ENCODE peak calls at places on chromosome 3, in nine cellular contexts. L is epithelial cell of proximal tubule, H is choroid plexus epithelial cell, P is NB4, X is PC-3, D is psoas muscle, I is BJ, F is MCF 10A, K is AG09309. G is an unnamed sample.

GRCh38 chr3:135994708-135995335 is 29.3 kb downstream of the PPP2R3A start:
- DNase-seq in F (no peak), D (no peak), K (no peak), X (no peak), P (no peak), L (no peak), I (no peak), H (no peak), G (no peak)

GRCh38 chr3:61030469-61031035 is 220.7 kb downstream of the FHIT start:
- DNase-seq in K (no peak), L (no peak), P (no peak), F (peak), H (peak), X (peak), D (no peak), I (no peak), G (peak)

GRCh38 chr3:114231616-114232015 is 5.8 kb downstream of the ZNF80 start:
- DNase-seq in F (no peak), K (no peak), H (no peak), X (no peak), L (no peak), P (no peak), D (no peak), I (no peak), G (no peak)

GRCh38 chr3:12507871-12508281 is 23.6 kb downstream of the TSEN2 start:
- DNase-seq in X (peak), D (peak), K (no peak), H (peak), L (no peak), P (no peak), F (peak), I (no peak), G (no peak)

GRCh38 chr3:23735575-23736326 is 70.0 kb upstream of the UBE2E1 start:
- DNase-seq in K (no peak), D (no peak), F (no peak), P (no peak), I (no peak), H (peak), X (no peak), L (no peak), G (no peak)

GRCh38 chr3:62918131-62918530 is 42.9 kb upstream of the CADPS start:
- DNase-seq in X (no peak), P (no peak), K (no peak), H (no peak), L (no peak), D (no peak), I (no peak), F (no peak), G (no peak)

GRCh38 chr3:55615694-55616310 is 128.7 kb upstream of the WNT5A start:
- DNase-seq in F (no peak), P (no peak), L (no peak), I (no peak), X (no peak), H (no peak), D (no peak), K (no peak), G (no peak)

GRCh38 chr3:115040673-115041286 is 106.3 kb downstream of the ZBTB20 start:
- DNase-seq in X (peak), L (no peak), K (peak), P (peak), I (no peak), D (no peak), F (peak), H (peak), G (no peak)

GRCh38 chr3:184805351-184806038 is 6.5 kb upstream of the VPS8 start:
- DNase-seq in H (peak), P (peak), L (no peak), X (no peak), F (no peak), I (no peak), D (no peak), K (no peak), G (no peak)

GRCh38 chr3:118543823-118544222 is 490.8 kb downstream of the IGSF11 start:
- DNase-seq in L (no peak), I (no peak), F (no peak), P (no peak), H (no peak), K (no peak), D (no peak), X (no peak), G (no peak)

GRCh38 chr3:187714404-187714979 is 12.1 kb upstream of the RTP2 start:
- DNase-seq in I (no peak), L (no peak), H (peak), X (peak), K (no peak), D (no peak), P (peak), F (peak), G (peak)

GRCh38 chr3:58063424-58063823 is 55.2 kb downstream of the FLNB start:
- DNase-seq in F (peak), P (peak), D (no peak), X (peak), L (no peak), K (no peak), I (no peak), H (peak), G (no peak)

GRCh38 chr3:124699686-124700396 is 30.4 kb upstream of the UMPS start:
- DNase-seq in I (no peak), L (no peak), F (no peak), K (no peak), D (no peak), P (no peak), H (no peak), X (no peak), G (no peak)

GRCh38 chr3:184239221-184239620 is 9.5 kb downstream of the ALG3 start:
- DNase-seq in L (no peak), X (no peak), D (no peak), P (no peak), F (no peak), H (no peak), K (no peak), I (no peak), G (no peak)

GRCh38 chr3:182136008-182136910 is 424.5 kb downstream of the SOX2 start:
- DNase-seq in I (no peak), P (no peak), L (no peak), D (no peak), F (no peak), H (no peak), X (no peak), K (no peak), G (no peak)

GRCh38 chr3:70249509-70250160 is 62.8 kb downstream of the MDFIC2 start:
- DNase-seq in F (no peak), L (no peak), H (peak), D (no peak), I (no peak), P (no peak), X (peak), K (peak), G (no peak)

GRCh38 chr3:32078085-32078634 is 28.3 kb upstream of the GPD1L start:
- DNase-seq in X (no peak), F (no peak), K (no peak), D (no peak), L (no peak), P (no peak), H (no peak), I (no peak), G (no peak)

GRCh38 chr3:96416549-96417255 is 397.7 kb upstream of the EPHA6 start:
- DNase-seq in X (no peak), P (no peak), H (no peak), L (no peak), K (no peak), F (no peak), I (no peak), D (no peak), G (no peak)

GRCh38 chr3:30488070-30488756 is 118.2 kb upstream of the TGFBR2 start:
- DNase-seq in I (no peak), D (no peak), K (no peak), F (no peak), X (no peak), P (no peak), H (no peak), L (no peak), G (no peak)

GRCh38 chr3:106208979-106209378 is 340.2 kb upstream of the CBLB start:
- DNase-seq in D (no peak), X (peak), H (peak), P (no peak), L (no peak), K (no peak), F (peak), I (no peak), G (no peak)

GRCh38 chr3:70065666-70066253 is 66.2 kb downstream of the SAMMSON start:
- DNase-seq in L (no peak), D (no peak), X (peak), K (no peak), F (peak), I (no peak), H (peak), P (peak), G (no peak)

GRCh38 chr3:40414270-40414669 is 27.3 kb downstream of the ENTPD3 start:
- DNase-seq in D (no peak), P (no peak), K (no peak), F (no peak), X (no peak), I (no peak), H (no peak), L (no peak), G (no peak)

GRCh38 chr3:153856932-153857331 is 264.3 kb upstream of the ARHGEF26 start:
- DNase-seq in H (no peak), I (no peak), F (peak), L (no peak), K (no peak), X (peak), P (no peak), D (no peak), G (no peak)

GRCh38 chr3:98809561-98809960 is 46.4 kb downstream of the ST3GAL6 start:
- DNase-seq in D (no peak), I (no peak), L (no peak), X (no peak), F (no peak), H (peak), P (no peak), K (no peak), G (no peak)

GRCh38 chr3:6857510-6857909 is 3.4 kb upstream of the GRM7 start:
- DNase-seq in F (no peak), P (no peak), X (no peak), D (no peak), K (no peak), L (no peak), H (no peak), I (no peak), G (no peak)

GRCh38 chr3:27458929-27459328 is 25.3 kb downstream of the SLC4A7 start:
- DNase-seq in X (no peak), H (no peak), I (no peak), D (no peak), P (no peak), F (no peak), K (no peak), L (no peak), G (no peak)

GRCh38 chr3:18153571-18154173 is 271.5 kb downstream of the SATB1 start:
- DNase-seq in D (no peak), X (peak), I (peak), K (peak), P (peak), H (peak), L (peak), F (peak), G (peak)

GRCh38 chr3:15206662-15207576 is 873 bp downstream of the CAPN7 start:
- DNase-seq in K (no peak), X (peak), I (no peak), H (peak), D (peak), L (peak), F (peak), P (peak), G (no peak)

GRCh38 chr3:196207833-196208607 is 3.2 kb downstream of the ZDHHC19 start:
- DNase-seq in K (no peak), L (no peak), F (no peak), D (peak), I (no peak), P (no peak), H (peak), X (peak), G (no peak)

GRCh38 chr3:52333869-52334557 is 17.9 kb downstream of the DNAH1 start:
- DNase-seq in P (no peak), X (peak), F (no peak), I (no peak), H (no peak), D (no peak), L (no peak), K (no peak), G (no peak)

GRCh38 chr3:71117572-71118247 is 465.8 kb downstream of the FOXP1 start:
- DNase-seq in H (no peak), I (no peak), F (peak), L (no peak), K (no peak), X (peak), P (peak), D (no peak), G (no peak)

GRCh38 chr3:13145131-13145825 is 72.0 kb upstream of the IQSEC1 start:
- DNase-seq in F (no peak), L (no peak), K (no peak), X (peak), I (no peak), P (peak), H (no peak), D (no peak), G (no peak)

GRCh38 chr3:81255463-81255862 is 506.0 kb downstream of the GBE1 start:
- DNase-seq in L (no peak), P (no peak), X (no peak), H (no peak), K (no peak), I (no peak), F (no peak), D (no peak), G (no peak)

GRCh38 chr3:163971861-163972260 is 1106.4 kb downstream of the SI start:
- DNase-seq in L (peak), H (no peak), I (no peak), P (no peak), D (no peak), K (no peak), F (peak), X (peak), G (no peak)

DNA sequence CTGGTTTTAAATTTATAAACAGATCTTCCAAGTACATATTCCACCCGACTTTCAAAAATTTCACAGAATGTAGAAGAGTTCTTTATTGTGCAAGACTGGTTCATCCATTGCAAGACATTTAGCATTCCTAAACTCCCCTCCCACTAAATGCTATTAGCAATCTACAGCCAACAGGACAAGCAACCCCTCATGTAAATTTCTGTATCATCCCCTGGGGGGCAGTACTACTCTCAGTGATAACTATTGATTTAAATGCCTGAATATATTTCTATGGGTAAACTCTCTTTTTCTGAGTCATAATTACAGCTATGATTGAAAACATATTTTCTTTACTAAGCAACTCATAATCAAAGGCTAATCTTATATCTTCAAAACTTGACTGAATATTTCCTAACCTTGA is 10.7 kb upstream of the SLC15A2 start:
- DNase-seq in F (peak), K (no peak), X (peak), I (no peak), D (no peak), P (peak), L (no peak), H (peak), G (no peak)
- TF ChIP-seq CTCF in F (peak), K (no peak), X (peak), I (peak), D (no peak), P (peak), L (peak), H (peak), G (peak)

DNA sequence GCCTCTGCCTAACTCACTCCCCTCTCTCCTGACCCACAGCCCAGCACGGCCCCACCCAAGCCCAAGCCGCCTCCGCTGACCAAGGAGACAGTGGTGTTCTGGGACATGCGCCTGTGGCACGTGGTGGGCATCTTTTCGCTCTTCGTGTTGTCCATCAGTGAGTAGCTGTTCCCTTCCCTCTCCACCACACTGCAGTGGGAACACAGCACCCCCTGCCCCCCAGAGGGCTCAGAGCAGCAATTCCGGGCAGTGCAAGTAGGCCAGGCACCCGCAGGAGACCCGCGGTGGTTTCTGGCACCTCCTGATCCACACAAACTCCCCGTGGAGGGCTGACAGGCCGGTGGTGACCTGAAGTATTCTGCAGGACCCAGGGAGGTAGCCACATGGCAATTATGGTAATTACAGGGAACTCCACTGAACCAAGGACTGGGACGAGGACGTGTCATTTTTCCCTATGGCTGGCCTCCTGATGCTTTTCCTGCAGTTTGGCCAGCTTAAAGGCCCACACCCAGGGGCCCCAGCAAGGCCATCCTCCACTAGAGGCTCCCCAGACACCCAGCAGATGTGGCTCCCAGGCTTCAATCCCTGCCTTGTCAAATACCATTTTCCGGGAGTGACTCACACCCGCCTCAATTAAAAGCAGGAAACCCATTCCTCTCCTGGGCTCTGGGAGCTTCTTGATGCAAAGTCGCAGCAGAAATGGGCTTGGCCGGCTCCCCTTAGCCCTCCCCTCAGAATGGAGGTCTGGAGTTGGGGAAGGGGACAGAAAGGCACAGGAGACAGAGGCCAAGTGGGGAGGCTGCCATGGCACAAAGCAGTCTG is 4.8 kb downstream of the TMIE start:
- DNase-seq in P (no peak), H (peak), I (no peak), X (peak), D (no peak), K (peak), L (no peak), F (peak), G (no peak)
- TF ChIP-seq CTCF in P (peak), H (peak), I (peak), X (peak), D (no peak), K (peak), L (no peak), F (no peak), G (no peak)

GRCh38 chr3:111856501-111856900 is 2.6 kb upstream of the PHLDB2 start:
- DNase-seq in P (no peak), L (no peak), X (no peak), H (no peak), I (no peak), D (no peak), F (peak), K (no peak), G (no peak)

GRCh38 chr3:111852540-111852939 is 6.5 kb upstream of the PHLDB2 start:
- DNase-seq in I (no peak), L (no peak), F (no peak), D (no peak), X (no peak), P (no peak), K (no peak), H (peak), G (no peak)

GRCh38 chr3:111850481-111850880 is 8.6 kb upstream of the PHLDB2 start:
- DNase-seq in D (no peak), P (no peak), X (peak), I (no peak), H (peak), K (no peak), F (peak), L (no peak), G (no peak)

GRCh38 chr3:111851511-111851954 is 7.5 kb upstream of the PHLDB2 start:
- DNase-seq in D (no peak), H (peak), X (peak), F (peak), P (no peak), I (peak), K (peak), L (no peak), G (no peak)

DNA sequence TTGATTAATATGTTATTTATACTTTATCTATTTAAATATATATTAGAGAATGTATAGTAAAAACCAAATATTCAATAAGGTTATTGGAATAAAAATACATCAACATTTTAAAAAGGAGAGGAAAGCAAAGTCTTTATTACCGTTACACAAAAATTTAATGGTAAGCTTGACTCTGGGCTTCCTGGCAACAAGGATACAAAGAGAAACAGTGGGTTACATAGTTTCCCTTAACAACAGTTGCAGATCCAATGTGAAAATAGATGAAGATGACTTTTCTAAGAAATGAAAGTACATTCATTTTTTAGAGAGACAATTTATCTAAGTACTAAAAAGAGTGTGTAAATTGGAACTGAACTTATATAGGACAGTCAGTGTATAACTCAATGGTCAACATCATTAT is 6.0 kb upstream of the PHLDB2 start:
- DNase-seq in L (no peak), K (no peak), P (no peak), I (no peak), X (no peak), F (no peak), D (no peak), H (no peak), G (no peak)
- TF ChIP-seq CTCF in L (no peak), K (no peak), P (no peak), I (no peak), X (no peak), F (no peak), D (no peak), H (no peak), G (no peak)

GRCh38 chr3:38478901-38479300 is 17.2 kb upstream of the EXOG start:
- DNase-seq in X (no peak), K (no peak), D (no peak), P (no peak), L (no peak), F (no peak), I (no peak), H (no peak), G (no peak)

GRCh38 chr3:38480930-38481329 is 15.2 kb upstream of the EXOG start:
- DNase-seq in L (no peak), H (no peak), D (no peak), F (no peak), X (no peak), K (no peak), I (no peak), P (no peak), G (no peak)

GRCh38 chr3:38477839-38478450 is 18.2 kb upstream of the EXOG start:
- DNase-seq in L (no peak), F (no peak), K (no peak), P (no peak), X (no peak), D (no peak), H (no peak), I (no peak), G (no peak)

GRCh38 chr3:38479431-38480092 is 16.6 kb upstream of the EXOG start:
- DNase-seq in K (no peak), P (peak), L (no peak), H (peak), X (peak), I (no peak), D (peak), F (peak), G (no peak)

GRCh38 chr3:38480093-38480445 is 16.1 kb upstream of the EXOG start:
- DNase-seq in F (no peak), L (no peak), P (no peak), X (no peak), K (no peak), H (no peak), I (no peak), D (no peak), G (no peak)
- TF ChIP-seq CTCF in F (no peak), L (no peak), P (no peak), X (no peak), K (no peak), H (no peak), I (no peak), D (no peak), G (no peak)

GRCh38 chr3:168416446-168416845 is 320.7 kb upstream of the GOLIM4 start:
- DNase-seq in I (no peak), H (no peak), D (no peak), P (no peak), F (no peak), K (no peak), X (no peak), L (no peak), G (no peak)
- TF ChIP-seq CTCF in I (no peak), H (no peak), D (no peak), P (no peak), F (no peak), K (no peak), X (no peak), L (no peak), G (no peak)

GRCh38 chr3:77086408-77086807 is 46.5 kb downstream of the ROBO2 start:
- DNase-seq in L (no peak), P (no peak), H (no peak), D (no peak), I (no peak), K (no peak), F (no peak), X (no peak), G (no peak)
- TF ChIP-seq CTCF in L (no peak), P (no peak), H (no peak), D (no peak), I (no peak), K (no peak), F (no peak), X (no peak), G (no peak)

GRCh38 chr3:120420855-120421570 is 29.8 kb downstream of the FSTL1 start:
- DNase-seq in X (no peak), H (peak), K (no peak), L (no peak), D (no peak), P (no peak), F (no peak), I (peak), G (no peak)
- TF ChIP-seq CTCF in X (no peak), H (peak), K (peak), L (peak), D (peak), P (no peak), F (no peak), I (peak), G (no peak)